ENCODE peak calls at places on chromosome 5, in nine cellular contexts. One of them, this sample, is unnamed.

GRCh38 chr5:1751864-1752822 is 47.5 kb downstream of the MRPL36 start:
- DNase-seq in A549: no peak
- DNase-seq in uterus: peak
- DNase-seq in stomach: no peak
- DNase-seq in body of pancreas: no peak
- DNase-seq in HCT116: no peak
- DNase-seq in Peyer's patch: no peak
- DNase-seq in H1: no peak
- DNase-seq in IMR-90: no peak
- DNase-seq in this sample: no peak

GRCh38 chr5:129771058-129771838 is 23.4 kb downstream of the MINAR2 start:
- DNase-seq in uterus: no peak
- DNase-seq in A549: peak
- DNase-seq in HCT116: peak
- DNase-seq in stomach: peak
- DNase-seq in IMR-90: peak
- DNase-seq in Peyer's patch: peak
- DNase-seq in H1: peak
- DNase-seq in body of pancreas: peak
- DNase-seq in this sample: peak

GRCh38 chr5:150133581-150134197 is 22.0 kb downstream of the PDGFRB start:
- DNase-seq in uterus: no peak
- DNase-seq in A549: no peak
- DNase-seq in IMR-90: no peak
- DNase-seq in H1: no peak
- DNase-seq in stomach: no peak
- DNase-seq in body of pancreas: no peak
- DNase-seq in HCT116: no peak
- DNase-seq in Peyer's patch: no peak
- DNase-seq in this sample: no peak

GRCh38 chr5:77812926-77813589 is 36.9 kb upstream of the TBCA start:
- DNase-seq in HCT116: no peak
- DNase-seq in IMR-90: no peak
- DNase-seq in uterus: no peak
- DNase-seq in A549: no peak
- DNase-seq in Peyer's patch: no peak
- DNase-seq in body of pancreas: no peak
- DNase-seq in stomach: no peak
- DNase-seq in H1: no peak
- DNase-seq in this sample: no peak

GRCh38 chr5:135273212-135273611 is 125.8 kb downstream of the MACROH2A1 start:
- DNase-seq in stomach: no peak
- DNase-seq in H1: no peak
- DNase-seq in HCT116: no peak
- DNase-seq in Peyer's patch: no peak
- DNase-seq in body of pancreas: no peak
- DNase-seq in A549: no peak
- DNase-seq in uterus: no peak
- DNase-seq in IMR-90: no peak
- DNase-seq in this sample: no peak

GRCh38 chr5:163809480-163809879 is 304.1 kb downstream of the MAT2B start:
- DNase-seq in Peyer's patch: no peak
- DNase-seq in stomach: no peak
- DNase-seq in A549: no peak
- DNase-seq in body of pancreas: no peak
- DNase-seq in IMR-90: peak
- DNase-seq in HCT116: no peak
- DNase-seq in uterus: no peak
- DNase-seq in H1: no peak
- DNase-seq in this sample: peak

GRCh38 chr5:151454166-151454565 is 6.8 kb downstream of the SLC36A1 start:
- DNase-seq in H1: no peak
- DNase-seq in body of pancreas: no peak
- DNase-seq in A549: no peak
- DNase-seq in HCT116: no peak
- DNase-seq in uterus: no peak
- DNase-seq in IMR-90: no peak
- DNase-seq in Peyer's patch: no peak
- DNase-seq in stomach: no peak
- DNase-seq in this sample: peak

GRCh38 chr5:96649251-96649937 is 12.8 kb upstream of the CAST start:
- DNase-seq in Peyer's patch: no peak
- DNase-seq in IMR-90: no peak
- DNase-seq in H1: no peak
- DNase-seq in A549: no peak
- DNase-seq in stomach: no peak
- DNase-seq in HCT116: no peak
- DNase-seq in uterus: no peak
- DNase-seq in body of pancreas: no peak
- DNase-seq in this sample: no peak

GRCh38 chr5:19229210-19229835 is 758.7 kb downstream of the CDH18 start:
- DNase-seq in Peyer's patch: no peak
- DNase-seq in A549: no peak
- DNase-seq in uterus: no peak
- DNase-seq in H1: no peak
- DNase-seq in body of pancreas: no peak
- DNase-seq in IMR-90: no peak
- DNase-seq in HCT116: no peak
- DNase-seq in stomach: no peak
- DNase-seq in this sample: no peak

GRCh38 chr5:35095366-35095765 is 47.6 kb upstream of the AGXT2 start:
- DNase-seq in stomach: no peak
- DNase-seq in uterus: no peak
- DNase-seq in Peyer's patch: no peak
- DNase-seq in IMR-90: no peak
- DNase-seq in H1: no peak
- DNase-seq in HCT116: no peak
- DNase-seq in A549: no peak
- DNase-seq in body of pancreas: peak
- DNase-seq in this sample: no peak

GRCh38 chr5:147458581-147458980 is 51.3 kb downstream of the DPYSL3 start:
- DNase-seq in body of pancreas: no peak
- DNase-seq in IMR-90: no peak
- DNase-seq in HCT116: no peak
- DNase-seq in stomach: no peak
- DNase-seq in Peyer's patch: no peak
- DNase-seq in A549: no peak
- DNase-seq in uterus: no peak
- DNase-seq in H1: no peak
- DNase-seq in this sample: no peak

GRCh38 chr5:115543931-115544370 is 624 bp downstream of the FEM1C start:
- DNase-seq in HCT116: no peak
- DNase-seq in A549: peak
- DNase-seq in uterus: peak
- DNase-seq in stomach: peak
- DNase-seq in Peyer's patch: peak
- DNase-seq in IMR-90: peak
- DNase-seq in body of pancreas: no peak
- DNase-seq in H1: no peak
- DNase-seq in this sample: peak

GRCh38 chr5:1037123-1037670 is 28.6 kb downstream of the NKD2 start:
- DNase-seq in H1: no peak
- DNase-seq in body of pancreas: no peak
- DNase-seq in IMR-90: no peak
- DNase-seq in uterus: no peak
- DNase-seq in A549: no peak
- DNase-seq in Peyer's patch: no peak
- DNase-seq in HCT116: no peak
- DNase-seq in stomach: no peak
- DNase-seq in this sample: no peak

GRCh38 chr5:1172670-1173404 is 28.6 kb upstream of the SLC6A19 start:
- DNase-seq in A549: no peak
- DNase-seq in uterus: no peak
- DNase-seq in H1: no peak
- DNase-seq in IMR-90: no peak
- DNase-seq in HCT116: no peak
- DNase-seq in body of pancreas: no peak
- DNase-seq in stomach: no peak
- DNase-seq in Peyer's patch: no peak
- DNase-seq in this sample: peak

GRCh38 chr5:150277043-150277442 is 12.5 kb downstream of the CAMK2A start:
- DNase-seq in body of pancreas: no peak
- DNase-seq in uterus: no peak
- DNase-seq in stomach: no peak
- DNase-seq in HCT116: no peak
- DNase-seq in IMR-90: no peak
- DNase-seq in H1: no peak
- DNase-seq in Peyer's patch: no peak
- DNase-seq in A549: no peak
- DNase-seq in this sample: no peak

DNA sequence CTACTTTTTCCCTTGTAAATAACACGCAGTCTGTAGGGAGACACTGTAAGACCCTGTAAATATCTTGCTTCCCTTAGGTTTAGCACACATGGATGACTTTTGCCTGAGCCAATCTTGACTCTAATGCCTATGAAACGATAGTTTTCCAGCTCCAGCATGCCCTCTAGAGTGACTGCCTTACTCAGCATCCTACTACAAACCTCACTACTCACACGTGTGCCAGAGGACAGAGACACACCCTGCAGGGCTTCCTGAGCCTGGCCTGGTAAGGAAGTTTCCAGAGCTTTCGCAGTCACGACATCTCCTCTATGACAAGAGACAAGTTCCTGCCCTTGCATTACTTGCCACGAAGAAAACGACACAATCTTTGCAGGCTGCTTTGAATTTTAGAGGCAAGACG is 138.1 kb downstream of the ATPSCKMT start:
- DNase-seq in HCT116: peak
- DNase-seq in H1: no peak
- DNase-seq in stomach: no peak
- DNase-seq in uterus: no peak
- DNase-seq in body of pancreas: no peak
- DNase-seq in IMR-90: peak
- DNase-seq in A549: peak
- DNase-seq in Peyer's patch: no peak
- DNase-seq in this sample: peak
- TF ChIP-seq POLR2A in HCT116: no peak
- TF ChIP-seq POLR2A in H1: no peak
- TF ChIP-seq POLR2A in stomach: no peak
- TF ChIP-seq POLR2A in uterus: no peak
- TF ChIP-seq POLR2A in body of pancreas: no peak
- TF ChIP-seq POLR2A in IMR-90: no peak
- TF ChIP-seq POLR2A in A549: no peak
- TF ChIP-seq POLR2A in Peyer's patch: no peak
- TF ChIP-seq POLR2A in this sample: no peak

GRCh38 chr5:172887735-172888134 is 53.7 kb downstream of the ERGIC1 start:
- DNase-seq in HCT116: no peak
- DNase-seq in H1: no peak
- DNase-seq in stomach: no peak
- DNase-seq in uterus: peak
- DNase-seq in body of pancreas: no peak
- DNase-seq in Peyer's patch: no peak
- DNase-seq in IMR-90: peak
- DNase-seq in A549: no peak
- DNase-seq in this sample: no peak
- H3K4me3 ChIP-seq in HCT116: no peak
- H3K4me3 ChIP-seq in H1: no peak
- H3K4me3 ChIP-seq in stomach: no peak
- H3K4me3 ChIP-seq in uterus: no peak
- H3K4me3 ChIP-seq in body of pancreas: no peak
- H3K4me3 ChIP-seq in Peyer's patch: no peak
- H3K4me3 ChIP-seq in IMR-90: no peak
- H3K4me3 ChIP-seq in A549: no peak
- H3K4me3 ChIP-seq in this sample: no peak

DNA sequence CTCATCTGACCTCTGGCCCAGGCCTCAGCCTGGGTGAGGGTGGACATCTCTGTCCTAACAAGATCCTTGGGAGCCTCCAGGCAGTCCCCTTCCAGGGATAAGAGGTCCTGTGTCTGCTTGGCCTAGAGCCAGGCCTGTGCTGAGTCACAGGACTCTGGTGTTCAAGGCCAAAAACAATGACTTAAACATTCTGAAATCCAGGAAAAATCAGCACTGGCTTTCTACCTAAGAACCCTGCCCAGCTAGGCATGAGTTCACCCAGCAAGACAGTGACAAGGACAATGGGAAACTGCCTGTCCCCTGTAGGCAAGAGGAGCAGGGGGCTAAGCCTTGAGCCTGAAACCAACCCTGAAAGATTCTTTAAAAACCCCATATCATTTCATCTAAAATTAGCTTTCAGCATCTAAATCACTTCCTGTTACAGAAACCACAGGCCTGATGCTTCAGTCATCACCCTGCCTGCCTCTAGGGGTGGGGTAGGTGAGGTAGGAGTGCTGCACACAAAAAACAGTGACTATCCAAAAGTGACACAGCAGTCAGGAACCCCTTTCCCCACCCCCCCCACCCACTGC is 29.9 kb downstream of the CSF2 start:
- DNase-seq in body of pancreas: peak
- DNase-seq in IMR-90: peak
- DNase-seq in Peyer's patch: peak
- DNase-seq in A549: peak
- DNase-seq in stomach: peak
- DNase-seq in H1: no peak
- DNase-seq in uterus: peak
- DNase-seq in HCT116: peak
- DNase-seq in this sample: peak
- TF ChIP-seq POLR2A in body of pancreas: no peak
- TF ChIP-seq POLR2A in IMR-90: peak
- TF ChIP-seq POLR2A in Peyer's patch: no peak
- TF ChIP-seq POLR2A in A549: no peak
- TF ChIP-seq POLR2A in stomach: no peak
- TF ChIP-seq POLR2A in H1: no peak
- TF ChIP-seq POLR2A in uterus: no peak
- TF ChIP-seq POLR2A in HCT116: no peak
- TF ChIP-seq POLR2A in this sample: no peak

GRCh38 chr5:172245046-172245445 is 38.5 kb downstream of the UBTD2 start:
- DNase-seq in IMR-90: no peak
- DNase-seq in stomach: no peak
- DNase-seq in H1: no peak
- DNase-seq in A549: no peak
- DNase-seq in HCT116: no peak
- DNase-seq in uterus: no peak
- DNase-seq in body of pancreas: no peak
- DNase-seq in Peyer's patch: no peak
- DNase-seq in this sample: no peak

GRCh38 chr5:172243302-172243701 is 40.3 kb downstream of the UBTD2 start:
- DNase-seq in A549: no peak
- DNase-seq in uterus: no peak
- DNase-seq in H1: no peak
- DNase-seq in IMR-90: no peak
- DNase-seq in Peyer's patch: no peak
- DNase-seq in HCT116: no peak
- DNase-seq in stomach: no peak
- DNase-seq in body of pancreas: no peak
- DNase-seq in this sample: no peak

GRCh38 chr5:172251419-172251818 is 32.1 kb downstream of the UBTD2 start:
- DNase-seq in uterus: no peak
- DNase-seq in H1: no peak
- DNase-seq in Peyer's patch: no peak
- DNase-seq in A549: no peak
- DNase-seq in body of pancreas: no peak
- DNase-seq in IMR-90: no peak
- DNase-seq in stomach: no peak
- DNase-seq in HCT116: no peak
- DNase-seq in this sample: no peak

DNA sequence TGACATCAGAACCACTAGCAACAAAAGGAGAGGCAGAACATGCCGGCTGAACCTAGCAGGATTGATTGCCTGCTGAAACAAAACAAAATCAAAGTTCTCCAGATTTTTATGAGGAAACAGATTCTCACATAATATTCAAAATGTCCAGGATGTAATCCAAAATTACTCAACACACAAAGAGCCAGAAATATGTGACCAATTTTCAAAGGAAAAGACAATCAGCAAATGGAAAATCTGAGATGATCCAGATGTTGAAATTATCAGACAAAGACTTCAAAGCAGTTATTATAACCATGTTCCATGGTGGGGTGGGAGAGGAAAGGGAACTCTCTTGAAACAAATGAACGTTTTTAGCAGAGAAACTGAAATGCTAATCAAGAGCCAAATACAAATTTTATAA is 37.7 kb downstream of the UBTD2 start:
- DNase-seq in A549: no peak
- DNase-seq in uterus: no peak
- DNase-seq in stomach: no peak
- DNase-seq in HCT116: no peak
- DNase-seq in IMR-90: no peak
- DNase-seq in Peyer's patch: no peak
- DNase-seq in body of pancreas: no peak
- DNase-seq in H1: no peak
- DNase-seq in this sample: no peak
- H3K4me3 ChIP-seq in A549: no peak
- H3K4me3 ChIP-seq in uterus: no peak
- H3K4me3 ChIP-seq in stomach: no peak
- H3K4me3 ChIP-seq in HCT116: no peak
- H3K4me3 ChIP-seq in IMR-90: no peak
- H3K4me3 ChIP-seq in Peyer's patch: no peak
- H3K4me3 ChIP-seq in body of pancreas: no peak
- H3K4me3 ChIP-seq in H1: no peak
- H3K4me3 ChIP-seq in this sample: no peak

This sample was measured in NB4.